ENCODE peak calls at places on chromosomes 11 and 22, in ten cellular contexts. One of them, this sample, is unnamed.

GRCh38 chr11:129023968-129024676 is 81.5 kb upstream of the TP53AIP1 start:
- DNase-seq in amniotic stem cell: no peak
- DNase-seq in stimulated activated CD8-positive, alpha-beta memory T cell treated with anti-CD3 and anti-CD28 coated beads, Interleukin-2, amount 100 ng/mL, for 48 hours: no peak
- DNase-seq in substantia nigra: no peak
- DNase-seq in T-helper 2 cell: no peak
- DNase-seq in SK-N-DZ: no peak
- DNase-seq in H7: peak
- DNase-seq in Kasumi-1: no peak
- DNase-seq in GDM1: no peak
- DNase-seq in activated naive CD4-positive, alpha-beta T cell treated with anti-CD3 and anti-CD28 coated beads, Interleukin-2, amount 50 U/mL, for 16 hours: no peak
- DNase-seq in this sample: no peak

GRCh38 chr11:73647459-73648100 is 1.2 kb downstream of the PLEKHB1 start:
- DNase-seq in amniotic stem cell: peak
- DNase-seq in stimulated activated CD8-positive, alpha-beta memory T cell treated with anti-CD3 and anti-CD28 coated beads, Interleukin-2, amount 100 ng/mL, for 48 hours: peak
- DNase-seq in substantia nigra: peak
- DNase-seq in T-helper 2 cell: peak
- DNase-seq in SK-N-DZ: peak
- DNase-seq in H7: peak
- DNase-seq in Kasumi-1: no peak
- DNase-seq in GDM1: no peak
- DNase-seq in activated naive CD4-positive, alpha-beta T cell treated with anti-CD3 and anti-CD28 coated beads, Interleukin-2, amount 50 U/mL, for 16 hours: peak
- DNase-seq in this sample: peak

GRCh38 chr11:134050541-134051383 is 18.1 kb upstream of the JAM3 start:
- DNase-seq in amniotic stem cell: no peak
- DNase-seq in stimulated activated CD8-positive, alpha-beta memory T cell treated with anti-CD3 and anti-CD28 coated beads, Interleukin-2, amount 100 ng/mL, for 48 hours: peak
- DNase-seq in substantia nigra: no peak
- DNase-seq in T-helper 2 cell: peak
- DNase-seq in SK-N-DZ: peak
- DNase-seq in H7: peak
- DNase-seq in Kasumi-1: peak
- DNase-seq in GDM1: peak
- DNase-seq in activated naive CD4-positive, alpha-beta T cell treated with anti-CD3 and anti-CD28 coated beads, Interleukin-2, amount 50 U/mL, for 16 hours: peak
- DNase-seq in this sample: peak

GRCh38 chr11:125373426-125374391 is 122.4 kb downstream of the FEZ1 start:
- DNase-seq in amniotic stem cell: no peak
- DNase-seq in stimulated activated CD8-positive, alpha-beta memory T cell treated with anti-CD3 and anti-CD28 coated beads, Interleukin-2, amount 100 ng/mL, for 48 hours: no peak
- DNase-seq in substantia nigra: no peak
- DNase-seq in T-helper 2 cell: no peak
- DNase-seq in SK-N-DZ: no peak
- DNase-seq in H7: no peak
- DNase-seq in Kasumi-1: no peak
- DNase-seq in GDM1: no peak
- DNase-seq in activated naive CD4-positive, alpha-beta T cell treated with anti-CD3 and anti-CD28 coated beads, Interleukin-2, amount 50 U/mL, for 16 hours: no peak
- DNase-seq in this sample: no peak

GRCh38 chr22:39959640-39960447 is at the start of gene TMA7B:
- DNase-seq in amniotic stem cell: no peak
- DNase-seq in stimulated activated CD8-positive, alpha-beta memory T cell treated with anti-CD3 and anti-CD28 coated beads, Interleukin-2, amount 100 ng/mL, for 48 hours: no peak
- DNase-seq in substantia nigra: no peak
- DNase-seq in T-helper 2 cell: no peak
- DNase-seq in SK-N-DZ: peak
- DNase-seq in H7: peak
- DNase-seq in Kasumi-1: peak
- DNase-seq in GDM1: peak
- DNase-seq in activated naive CD4-positive, alpha-beta T cell treated with anti-CD3 and anti-CD28 coated beads, Interleukin-2, amount 50 U/mL, for 16 hours: peak
- DNase-seq in this sample: no peak

GRCh38 chr11:67626970-67627369 is 2.8 kb downstream of the NUDT8 start:
- DNase-seq in amniotic stem cell: no peak
- DNase-seq in stimulated activated CD8-positive, alpha-beta memory T cell treated with anti-CD3 and anti-CD28 coated beads, Interleukin-2, amount 100 ng/mL, for 48 hours: no peak
- DNase-seq in substantia nigra: no peak
- DNase-seq in T-helper 2 cell: no peak
- DNase-seq in SK-N-DZ: no peak
- DNase-seq in H7: no peak
- DNase-seq in Kasumi-1: no peak
- DNase-seq in GDM1: no peak
- DNase-seq in activated naive CD4-positive, alpha-beta T cell treated with anti-CD3 and anti-CD28 coated beads, Interleukin-2, amount 50 U/mL, for 16 hours: no peak
- DNase-seq in this sample: no peak

GRCh38 chr11:2805388-2806057 is 80.1 kb downstream of the CDKN1C start:
- DNase-seq in amniotic stem cell: no peak
- DNase-seq in stimulated activated CD8-positive, alpha-beta memory T cell treated with anti-CD3 and anti-CD28 coated beads, Interleukin-2, amount 100 ng/mL, for 48 hours: no peak
- DNase-seq in substantia nigra: no peak
- DNase-seq in T-helper 2 cell: no peak
- DNase-seq in SK-N-DZ: no peak
- DNase-seq in H7: no peak
- DNase-seq in Kasumi-1: no peak
- DNase-seq in GDM1: no peak
- DNase-seq in activated naive CD4-positive, alpha-beta T cell treated with anti-CD3 and anti-CD28 coated beads, Interleukin-2, amount 50 U/mL, for 16 hours: no peak
- DNase-seq in this sample: no peak

GRCh38 chr22:23566716-23567475 is 13.2 kb downstream of the IGLL1 start:
- DNase-seq in amniotic stem cell: no peak
- DNase-seq in stimulated activated CD8-positive, alpha-beta memory T cell treated with anti-CD3 and anti-CD28 coated beads, Interleukin-2, amount 100 ng/mL, for 48 hours: no peak
- DNase-seq in substantia nigra: no peak
- DNase-seq in T-helper 2 cell: no peak
- DNase-seq in SK-N-DZ: no peak
- DNase-seq in H7: peak
- DNase-seq in Kasumi-1: no peak
- DNase-seq in GDM1: no peak
- DNase-seq in activated naive CD4-positive, alpha-beta T cell treated with anti-CD3 and anti-CD28 coated beads, Interleukin-2, amount 50 U/mL, for 16 hours: no peak
- DNase-seq in this sample: no peak

GRCh38 chr22:36331306-36331911 is 56.4 kb downstream of the MYH9 start:
- DNase-seq in amniotic stem cell: peak
- DNase-seq in stimulated activated CD8-positive, alpha-beta memory T cell treated with anti-CD3 and anti-CD28 coated beads, Interleukin-2, amount 100 ng/mL, for 48 hours: peak
- DNase-seq in substantia nigra: no peak
- DNase-seq in T-helper 2 cell: peak
- DNase-seq in SK-N-DZ: no peak
- DNase-seq in H7: peak
- DNase-seq in Kasumi-1: peak
- DNase-seq in GDM1: peak
- DNase-seq in activated naive CD4-positive, alpha-beta T cell treated with anti-CD3 and anti-CD28 coated beads, Interleukin-2, amount 50 U/mL, for 16 hours: peak
- DNase-seq in this sample: peak

GRCh38 chr22:49302150-49302460 is 525.6 kb downstream of the BRD1 start:
- DNase-seq in amniotic stem cell: no peak
- DNase-seq in stimulated activated CD8-positive, alpha-beta memory T cell treated with anti-CD3 and anti-CD28 coated beads, Interleukin-2, amount 100 ng/mL, for 48 hours: no peak
- DNase-seq in substantia nigra: no peak
- DNase-seq in T-helper 2 cell: no peak
- DNase-seq in SK-N-DZ: no peak
- DNase-seq in H7: no peak
- DNase-seq in Kasumi-1: no peak
- DNase-seq in GDM1: no peak
- DNase-seq in activated naive CD4-positive, alpha-beta T cell treated with anti-CD3 and anti-CD28 coated beads, Interleukin-2, amount 50 U/mL, for 16 hours: no peak
- DNase-seq in this sample: no peak

GRCh38 chr11:74678591-74679512 is 52.4 kb downstream of the CHRDL2 start:
- DNase-seq in amniotic stem cell: no peak
- DNase-seq in stimulated activated CD8-positive, alpha-beta memory T cell treated with anti-CD3 and anti-CD28 coated beads, Interleukin-2, amount 100 ng/mL, for 48 hours: no peak
- DNase-seq in substantia nigra: no peak
- DNase-seq in T-helper 2 cell: no peak
- DNase-seq in SK-N-DZ: no peak
- DNase-seq in H7: no peak
- DNase-seq in Kasumi-1: no peak
- DNase-seq in GDM1: no peak
- DNase-seq in activated naive CD4-positive, alpha-beta T cell treated with anti-CD3 and anti-CD28 coated beads, Interleukin-2, amount 50 U/mL, for 16 hours: no peak
- DNase-seq in this sample: no peak

GRCh38 chr11:69325446-69325845 is 31.5 kb downstream of the MYEOV start:
- DNase-seq in amniotic stem cell: no peak
- DNase-seq in stimulated activated CD8-positive, alpha-beta memory T cell treated with anti-CD3 and anti-CD28 coated beads, Interleukin-2, amount 100 ng/mL, for 48 hours: no peak
- DNase-seq in substantia nigra: no peak
- DNase-seq in T-helper 2 cell: no peak
- DNase-seq in SK-N-DZ: no peak
- DNase-seq in H7: no peak
- DNase-seq in Kasumi-1: no peak
- DNase-seq in GDM1: no peak
- DNase-seq in activated naive CD4-positive, alpha-beta T cell treated with anti-CD3 and anti-CD28 coated beads, Interleukin-2, amount 50 U/mL, for 16 hours: no peak
- DNase-seq in this sample: no peak

GRCh38 chr11:1453611-1454386 is 32.8 kb downstream of the MOB2 start:
- DNase-seq in amniotic stem cell: no peak
- DNase-seq in stimulated activated CD8-positive, alpha-beta memory T cell treated with anti-CD3 and anti-CD28 coated beads, Interleukin-2, amount 100 ng/mL, for 48 hours: no peak
- DNase-seq in substantia nigra: no peak
- DNase-seq in T-helper 2 cell: peak
- DNase-seq in SK-N-DZ: no peak
- DNase-seq in H7: peak
- DNase-seq in Kasumi-1: peak
- DNase-seq in GDM1: no peak
- DNase-seq in activated naive CD4-positive, alpha-beta T cell treated with anti-CD3 and anti-CD28 coated beads, Interleukin-2, amount 50 U/mL, for 16 hours: no peak
- DNase-seq in this sample: no peak

GRCh38 chr11:46254135-46254491 is 23.3 kb upstream of the CREB3L1 start:
- DNase-seq in amniotic stem cell: no peak
- DNase-seq in stimulated activated CD8-positive, alpha-beta memory T cell treated with anti-CD3 and anti-CD28 coated beads, Interleukin-2, amount 100 ng/mL, for 48 hours: no peak
- DNase-seq in substantia nigra: no peak
- DNase-seq in T-helper 2 cell: no peak
- DNase-seq in SK-N-DZ: no peak
- DNase-seq in H7: peak
- DNase-seq in Kasumi-1: no peak
- DNase-seq in GDM1: no peak
- DNase-seq in activated naive CD4-positive, alpha-beta T cell treated with anti-CD3 and anti-CD28 coated beads, Interleukin-2, amount 50 U/mL, for 16 hours: no peak
- DNase-seq in this sample: no peak

GRCh38 chr11:2797741-2798361 is 87.7 kb downstream of the CDKN1C start:
- DNase-seq in amniotic stem cell: no peak
- DNase-seq in stimulated activated CD8-positive, alpha-beta memory T cell treated with anti-CD3 and anti-CD28 coated beads, Interleukin-2, amount 100 ng/mL, for 48 hours: no peak
- DNase-seq in substantia nigra: no peak
- DNase-seq in T-helper 2 cell: peak
- DNase-seq in SK-N-DZ: no peak
- DNase-seq in H7: no peak
- DNase-seq in Kasumi-1: no peak
- DNase-seq in GDM1: no peak
- DNase-seq in activated naive CD4-positive, alpha-beta T cell treated with anti-CD3 and anti-CD28 coated beads, Interleukin-2, amount 50 U/mL, for 16 hours: peak
- DNase-seq in this sample: no peak

GRCh38 chr11:125591659-125592304 is 870 bp upstream of the STT3A start:
- DNase-seq in amniotic stem cell: no peak
- DNase-seq in stimulated activated CD8-positive, alpha-beta memory T cell treated with anti-CD3 and anti-CD28 coated beads, Interleukin-2, amount 100 ng/mL, for 48 hours: no peak
- DNase-seq in substantia nigra: no peak
- DNase-seq in T-helper 2 cell: peak
- DNase-seq in SK-N-DZ: peak
- DNase-seq in H7: peak
- DNase-seq in Kasumi-1: no peak
- DNase-seq in GDM1: no peak
- DNase-seq in activated naive CD4-positive, alpha-beta T cell treated with anti-CD3 and anti-CD28 coated beads, Interleukin-2, amount 50 U/mL, for 16 hours: peak
- DNase-seq in this sample: peak

GRCh38 chr11:126112547-126112946 is 49.9 kb upstream of the CDON start:
- DNase-seq in amniotic stem cell: no peak
- DNase-seq in stimulated activated CD8-positive, alpha-beta memory T cell treated with anti-CD3 and anti-CD28 coated beads, Interleukin-2, amount 100 ng/mL, for 48 hours: no peak
- DNase-seq in substantia nigra: no peak
- DNase-seq in T-helper 2 cell: no peak
- DNase-seq in SK-N-DZ: peak
- DNase-seq in H7: no peak
- DNase-seq in Kasumi-1: no peak
- DNase-seq in GDM1: no peak
- DNase-seq in activated naive CD4-positive, alpha-beta T cell treated with anti-CD3 and anti-CD28 coated beads, Interleukin-2, amount 50 U/mL, for 16 hours: no peak
- DNase-seq in this sample: no peak

GRCh38 chr11:11931461-11932055 is 76.9 kb downstream of the DKK3 start:
- DNase-seq in amniotic stem cell: peak
- DNase-seq in stimulated activated CD8-positive, alpha-beta memory T cell treated with anti-CD3 and anti-CD28 coated beads, Interleukin-2, amount 100 ng/mL, for 48 hours: no peak
- DNase-seq in substantia nigra: no peak
- DNase-seq in T-helper 2 cell: no peak
- DNase-seq in SK-N-DZ: peak
- DNase-seq in H7: peak
- DNase-seq in Kasumi-1: peak
- DNase-seq in GDM1: no peak
- DNase-seq in activated naive CD4-positive, alpha-beta T cell treated with anti-CD3 and anti-CD28 coated beads, Interleukin-2, amount 50 U/mL, for 16 hours: no peak
- DNase-seq in this sample: peak

GRCh38 chr11:32643526-32643925 is 59.9 kb downstream of the EIF3M start:
- DNase-seq in amniotic stem cell: no peak
- DNase-seq in stimulated activated CD8-positive, alpha-beta memory T cell treated with anti-CD3 and anti-CD28 coated beads, Interleukin-2, amount 100 ng/mL, for 48 hours: no peak
- DNase-seq in substantia nigra: no peak
- DNase-seq in T-helper 2 cell: no peak
- DNase-seq in SK-N-DZ: no peak
- DNase-seq in H7: no peak
- DNase-seq in Kasumi-1: no peak
- DNase-seq in GDM1: no peak
- DNase-seq in activated naive CD4-positive, alpha-beta T cell treated with anti-CD3 and anti-CD28 coated beads, Interleukin-2, amount 50 U/mL, for 16 hours: no peak
- DNase-seq in this sample: no peak

GRCh38 chr22:26606611-26607010 is 11.2 kb downstream of the CRYBB1 start:
- DNase-seq in amniotic stem cell: no peak
- DNase-seq in stimulated activated CD8-positive, alpha-beta memory T cell treated with anti-CD3 and anti-CD28 coated beads, Interleukin-2, amount 100 ng/mL, for 48 hours: no peak
- DNase-seq in substantia nigra: no peak
- DNase-seq in T-helper 2 cell: no peak
- DNase-seq in SK-N-DZ: no peak
- DNase-seq in H7: no peak
- DNase-seq in Kasumi-1: no peak
- DNase-seq in GDM1: no peak
- DNase-seq in activated naive CD4-positive, alpha-beta T cell treated with anti-CD3 and anti-CD28 coated beads, Interleukin-2, amount 50 U/mL, for 16 hours: no peak
- DNase-seq in this sample: no peak

GRCh38 chr22:40332319-40332781 is 13.9 kb upstream of the ADSL start:
- DNase-seq in amniotic stem cell: peak
- DNase-seq in stimulated activated CD8-positive, alpha-beta memory T cell treated with anti-CD3 and anti-CD28 coated beads, Interleukin-2, amount 100 ng/mL, for 48 hours: no peak
- DNase-seq in substantia nigra: no peak
- DNase-seq in T-helper 2 cell: no peak
- DNase-seq in SK-N-DZ: peak
- DNase-seq in H7: peak
- DNase-seq in Kasumi-1: no peak
- DNase-seq in GDM1: no peak
- DNase-seq in activated naive CD4-positive, alpha-beta T cell treated with anti-CD3 and anti-CD28 coated beads, Interleukin-2, amount 50 U/mL, for 16 hours: no peak
- DNase-seq in this sample: no peak

GRCh38 chr11:96254854-96255253 is 88.1 kb downstream of the MAML2 start:
- DNase-seq in amniotic stem cell: no peak
- DNase-seq in stimulated activated CD8-positive, alpha-beta memory T cell treated with anti-CD3 and anti-CD28 coated beads, Interleukin-2, amount 100 ng/mL, for 48 hours: no peak
- DNase-seq in substantia nigra: no peak
- DNase-seq in T-helper 2 cell: no peak
- DNase-seq in SK-N-DZ: no peak
- DNase-seq in H7: no peak
- DNase-seq in Kasumi-1: no peak
- DNase-seq in GDM1: no peak
- DNase-seq in activated naive CD4-positive, alpha-beta T cell treated with anti-CD3 and anti-CD28 coated beads, Interleukin-2, amount 50 U/mL, for 16 hours: no peak
- DNase-seq in this sample: no peak

GRCh38 chr22:36155702-36156101 is 4.9 kb downstream of the APOL3 start:
- DNase-seq in amniotic stem cell: no peak
- DNase-seq in stimulated activated CD8-positive, alpha-beta memory T cell treated with anti-CD3 and anti-CD28 coated beads, Interleukin-2, amount 100 ng/mL, for 48 hours: no peak
- DNase-seq in substantia nigra: no peak
- DNase-seq in T-helper 2 cell: no peak
- DNase-seq in SK-N-DZ: no peak
- DNase-seq in H7: no peak
- DNase-seq in Kasumi-1: no peak
- DNase-seq in GDM1: no peak
- DNase-seq in activated naive CD4-positive, alpha-beta T cell treated with anti-CD3 and anti-CD28 coated beads, Interleukin-2, amount 50 U/mL, for 16 hours: no peak
- DNase-seq in this sample: no peak

GRCh38 chr22:20526628-20527355 is 19.4 kb downstream of the MED15 start:
- DNase-seq in amniotic stem cell: peak
- DNase-seq in stimulated activated CD8-positive, alpha-beta memory T cell treated with anti-CD3 and anti-CD28 coated beads, Interleukin-2, amount 100 ng/mL, for 48 hours: no peak
- DNase-seq in substantia nigra: no peak
- DNase-seq in T-helper 2 cell: no peak
- DNase-seq in SK-N-DZ: no peak
- DNase-seq in H7: no peak
- DNase-seq in Kasumi-1: no peak
- DNase-seq in GDM1: no peak
- DNase-seq in activated naive CD4-positive, alpha-beta T cell treated with anti-CD3 and anti-CD28 coated beads, Interleukin-2, amount 50 U/mL, for 16 hours: no peak
- DNase-seq in this sample: no peak

GRCh38 chr11:46916669-46917108 is 1.7 kb downstream of the LRP4 start:
- DNase-seq in amniotic stem cell: peak
- DNase-seq in stimulated activated CD8-positive, alpha-beta memory T cell treated with anti-CD3 and anti-CD28 coated beads, Interleukin-2, amount 100 ng/mL, for 48 hours: no peak
- DNase-seq in substantia nigra: no peak
- DNase-seq in T-helper 2 cell: no peak
- DNase-seq in SK-N-DZ: peak
- DNase-seq in H7: peak
- DNase-seq in Kasumi-1: peak
- DNase-seq in GDM1: no peak
- DNase-seq in activated naive CD4-positive, alpha-beta T cell treated with anti-CD3 and anti-CD28 coated beads, Interleukin-2, amount 50 U/mL, for 16 hours: no peak
- DNase-seq in this sample: peak

GRCh38 chr11:77636738-77637344 is 753 bp downstream of the CLNS1A start:
- DNase-seq in amniotic stem cell: no peak
- DNase-seq in stimulated activated CD8-positive, alpha-beta memory T cell treated with anti-CD3 and anti-CD28 coated beads, Interleukin-2, amount 100 ng/mL, for 48 hours: no peak
- DNase-seq in substantia nigra: no peak
- DNase-seq in T-helper 2 cell: no peak
- DNase-seq in SK-N-DZ: no peak
- DNase-seq in H7: peak
- DNase-seq in Kasumi-1: peak
- DNase-seq in GDM1: no peak
- DNase-seq in activated naive CD4-positive, alpha-beta T cell treated with anti-CD3 and anti-CD28 coated beads, Interleukin-2, amount 50 U/mL, for 16 hours: no peak
- DNase-seq in this sample: peak

GRCh38 chr11:27635567-27636037 is 64.7 kb downstream of the BDNF start:
- DNase-seq in amniotic stem cell: no peak
- DNase-seq in stimulated activated CD8-positive, alpha-beta memory T cell treated with anti-CD3 and anti-CD28 coated beads, Interleukin-2, amount 100 ng/mL, for 48 hours: no peak
- DNase-seq in substantia nigra: no peak
- DNase-seq in T-helper 2 cell: no peak
- DNase-seq in SK-N-DZ: no peak
- DNase-seq in H7: no peak
- DNase-seq in Kasumi-1: no peak
- DNase-seq in GDM1: peak
- DNase-seq in activated naive CD4-positive, alpha-beta T cell treated with anti-CD3 and anti-CD28 coated beads, Interleukin-2, amount 50 U/mL, for 16 hours: no peak
- DNase-seq in this sample: no peak

GRCh38 chr11:19276859-19277808 is 36.4 kb upstream of the E2F8 start:
- DNase-seq in amniotic stem cell: no peak
- DNase-seq in stimulated activated CD8-positive, alpha-beta memory T cell treated with anti-CD3 and anti-CD28 coated beads, Interleukin-2, amount 100 ng/mL, for 48 hours: no peak
- DNase-seq in substantia nigra: no peak
- DNase-seq in T-helper 2 cell: no peak
- DNase-seq in SK-N-DZ: no peak
- DNase-seq in H7: no peak
- DNase-seq in Kasumi-1: no peak
- DNase-seq in GDM1: no peak
- DNase-seq in activated naive CD4-positive, alpha-beta T cell treated with anti-CD3 and anti-CD28 coated beads, Interleukin-2, amount 50 U/mL, for 16 hours: no peak
- DNase-seq in this sample: no peak